ENCODE peak calls at places on chromosomes 5 and 9, in five cellular contexts. One of them, this sample, is unnamed.

GRCh38 chr9:128203842-128204551 is 818 bp downstream of the DNM1 start:
- DNase-seq in amniotic epithelial cell: peak; percentile 30
- DNase-seq in neuronal stem cell: peak; percentile 48
- DNase-seq in H9: peak; percentile 61
- DNase-seq in adrenal gland: no peak
- DNase-seq in this sample: peak; percentile 61

GRCh38 chr5:156913719-156914370 is 49.2 kb downstream of the TIMD4 start:
- DNase-seq in neuronal stem cell: no peak
- DNase-seq in amniotic epithelial cell: no peak
- DNase-seq in adrenal gland: no peak
- DNase-seq in H9: peak; percentile 91
- DNase-seq in this sample: no peak

GRCh38 chr9:127650511-127650910 is 38.4 kb downstream of the STXBP1 start:
- DNase-seq in adrenal gland: no peak
- DNase-seq in neuronal stem cell: no peak
- DNase-seq in amniotic epithelial cell: no peak
- DNase-seq in H9: no peak
- DNase-seq in this sample: no peak

GRCh38 chr5:96433066-96433447 is at the start of gene PCSK1:
- DNase-seq in adrenal gland: no peak
- DNase-seq in amniotic epithelial cell: no peak
- DNase-seq in H9: peak; percentile 45
- DNase-seq in neuronal stem cell: no peak
- DNase-seq in this sample: no peak

GRCh38 chr5:14141764-14142163 is 1.4 kb upstream of the TRIO start:
- DNase-seq in H9: no peak
- DNase-seq in neuronal stem cell: no peak
- DNase-seq in adrenal gland: no peak
- DNase-seq in amniotic epithelial cell: no peak
- DNase-seq in this sample: no peak

GRCh38 chr9:22342489-22343217 is 104.0 kb upstream of the DMRTA1 start:
- DNase-seq in adrenal gland: no peak
- DNase-seq in amniotic epithelial cell: peak; percentile 64
- DNase-seq in neuronal stem cell: no peak
- DNase-seq in H9: no peak
- DNase-seq in this sample: peak; percentile 84

GRCh38 chr9:114087721-114088120 is 9.6 kb upstream of the AMBP start:
- DNase-seq in amniotic epithelial cell: no peak
- DNase-seq in adrenal gland: no peak
- DNase-seq in neuronal stem cell: no peak
- DNase-seq in H9: no peak
- DNase-seq in this sample: no peak

GRCh38 chr5:68884144-68884754 is 209.6 kb upstream of the SLC30A5 start:
- DNase-seq in adrenal gland: no peak
- DNase-seq in H9: no peak
- DNase-seq in amniotic epithelial cell: no peak
- DNase-seq in neuronal stem cell: no peak
- DNase-seq in this sample: no peak

GRCh38 chr9:116859763-116860162 is 172.7 kb downstream of the TRIM32 start:
- DNase-seq in adrenal gland: no peak
- DNase-seq in H9: no peak
- DNase-seq in amniotic epithelial cell: no peak
- DNase-seq in neuronal stem cell: no peak
- DNase-seq in this sample: no peak

GRCh38 chr5:133147815-133148634 is 96.2 kb downstream of the HSPA4 start:
- DNase-seq in H9: no peak
- DNase-seq in adrenal gland: no peak
- DNase-seq in neuronal stem cell: no peak
- DNase-seq in amniotic epithelial cell: no peak
- DNase-seq in this sample: no peak

GRCh38 chr5:132094393-132095076 is 20.9 kb downstream of the CSF2 start:
- DNase-seq in amniotic epithelial cell: peak; percentile 92
- DNase-seq in H9: peak; percentile 15
- DNase-seq in neuronal stem cell: no peak
- DNase-seq in adrenal gland: no peak
- DNase-seq in this sample: peak; percentile 98

GRCh38 chr9:134536931-134537330 is 104.7 kb upstream of the COL5A1 start:
- DNase-seq in adrenal gland: no peak
- DNase-seq in H9: no peak
- DNase-seq in amniotic epithelial cell: no peak
- DNase-seq in neuronal stem cell: no peak
- DNase-seq in this sample: no peak

GRCh38 chr9:73074176-73074708 is 77.4 kb upstream of the ANXA1 start:
- DNase-seq in adrenal gland: no peak
- DNase-seq in amniotic epithelial cell: peak; percentile 58
- DNase-seq in neuronal stem cell: no peak
- DNase-seq in H9: no peak
- DNase-seq in this sample: peak; percentile 57

GRCh38 chr5:88770290-88771257 is 112.4 kb downstream of the MEF2C start:
- DNase-seq in adrenal gland: no peak
- DNase-seq in amniotic epithelial cell: peak; percentile 0
- DNase-seq in H9: no peak
- DNase-seq in neuronal stem cell: no peak
- DNase-seq in this sample: peak; percentile 15

GRCh38 chr5:52743970-52744369 is 43.7 kb upstream of the ITGA1 start:
- DNase-seq in H9: no peak
- DNase-seq in adrenal gland: peak; percentile 44
- DNase-seq in neuronal stem cell: no peak
- DNase-seq in amniotic epithelial cell: peak; percentile 68
- DNase-seq in this sample: peak; percentile 43

GRCh38 chr9:78131969-78132687 is 100.5 kb upstream of the GNAQ start:
- DNase-seq in neuronal stem cell: no peak
- DNase-seq in amniotic epithelial cell: peak; percentile 81
- DNase-seq in H9: no peak
- DNase-seq in adrenal gland: no peak
- DNase-seq in this sample: peak; percentile 42

GRCh38 chr5:555058-555623 is 30.9 kb upstream of the SLC9A3 start:
- DNase-seq in amniotic epithelial cell: no peak
- DNase-seq in neuronal stem cell: no peak
- DNase-seq in adrenal gland: no peak
- DNase-seq in H9: no peak
- DNase-seq in this sample: no peak

GRCh38 chr9:19381656-19382055 is 1.6 kb upstream of the RPS6 start:
- DNase-seq in amniotic epithelial cell: no peak
- DNase-seq in H9: no peak
- DNase-seq in neuronal stem cell: no peak
- DNase-seq in adrenal gland: no peak
- DNase-seq in this sample: no peak

GRCh38 chr5:72465601-72466563 is 41.3 kb downstream of the ZNF366 start:
- DNase-seq in neuronal stem cell: no peak
- DNase-seq in adrenal gland: no peak
- DNase-seq in amniotic epithelial cell: peak; percentile 77
- DNase-seq in H9: no peak
- DNase-seq in this sample: peak; percentile 60

GRCh38 chr9:10366171-10366779 is 246.5 kb downstream of the PTPRD start:
- DNase-seq in amniotic epithelial cell: peak; percentile 49
- DNase-seq in neuronal stem cell: peak; percentile 54
- DNase-seq in adrenal gland: no peak
- DNase-seq in H9: no peak
- DNase-seq in this sample: no peak

GRCh38 chr5:176621661-176622079 is 8.7 kb downstream of the SNCB start:
- DNase-seq in H9: no peak
- DNase-seq in amniotic epithelial cell: peak; percentile 25
- DNase-seq in adrenal gland: no peak
- DNase-seq in neuronal stem cell: no peak
- DNase-seq in this sample: no peak

GRCh38 chr5:568809-569208 is 43.3 kb upstream of the CEP72 start:
- DNase-seq in adrenal gland: no peak
- DNase-seq in H9: no peak
- DNase-seq in neuronal stem cell: no peak
- DNase-seq in amniotic epithelial cell: no peak
- DNase-seq in this sample: no peak

GRCh38 chr5:173204185-173204979 is 30.6 kb downstream of the NKX2-5 start:
- DNase-seq in H9: no peak
- DNase-seq in neuronal stem cell: no peak
- DNase-seq in amniotic epithelial cell: peak; percentile 24
- DNase-seq in adrenal gland: peak; percentile 22
- DNase-seq in this sample: peak; percentile 39

GRCh38 chr5:31194458-31194808 is 947 bp downstream of the CDH6 start:
- DNase-seq in adrenal gland: no peak
- DNase-seq in amniotic epithelial cell: no peak
- DNase-seq in H9: no peak
- DNase-seq in neuronal stem cell: no peak
- DNase-seq in this sample: no peak

GRCh38 chr9:107070591-107070990 is 207.6 kb downstream of the ZNF462 start:
- DNase-seq in neuronal stem cell: peak; percentile 20
- DNase-seq in H9: no peak
- DNase-seq in amniotic epithelial cell: no peak
- DNase-seq in adrenal gland: no peak
- DNase-seq in this sample: no peak

GRCh38 chr9:114619205-114619758 is 8.2 kb downstream of the TMEM268 start:
- DNase-seq in H9: no peak
- DNase-seq in adrenal gland: no peak
- DNase-seq in amniotic epithelial cell: no peak
- DNase-seq in neuronal stem cell: no peak
- DNase-seq in this sample: no peak

GRCh38 chr9:15786616-15787015 is 233.8 kb downstream of the CCDC171 start:
- DNase-seq in H9: no peak
- DNase-seq in amniotic epithelial cell: no peak
- DNase-seq in neuronal stem cell: no peak
- DNase-seq in adrenal gland: no peak
- DNase-seq in this sample: no peak

GRCh38 chr9:18754537-18754936 is 278.5 kb downstream of the SAXO1 start:
- DNase-seq in adrenal gland: no peak
- DNase-seq in neuronal stem cell: no peak
- DNase-seq in H9: no peak
- DNase-seq in amniotic epithelial cell: no peak
- DNase-seq in this sample: no peak